ENCODE peak calls at places on chromosomes 16 and 17, in four cellular contexts. G is CD8-positive, alpha-beta memory T cell; N is effector memory CD4-positive, alpha-beta T cell; Y is neural progenitor cell. D is an unnamed sample.

GRCh38 chr17:83151442-83152220 is 72.2 kb downstream of the METRNL start:
- DNase-seq in G (no peak), N (no peak), Y (no peak), D (no peak)

GRCh38 chr16:50939356-50939755 is 197.5 kb downstream of the CYLD start:
- DNase-seq in G (no peak), N (no peak), Y (no peak), D (no peak)

GRCh38 chr16:3112058-3112880 is at the start of gene ZNF205:
- DNase-seq in G (no peak), N (no peak), Y (peak; percentile 85), D (peak; percentile 88)

GRCh38 chr17:4788807-4789700 is at the start of gene GLTPD2:
- DNase-seq in G (no peak), N (no peak), Y (peak; percentile 55), D (no peak)

GRCh38 chr16:9647981-9648701 is 534.1 kb downstream of the GRIN2A start:
- DNase-seq in G (no peak), N (no peak), Y (peak; percentile 63), D (peak; percentile 26)

GRCh38 chr16:12406840-12407690 is 396.6 kb downstream of the CPPED1 start:
- DNase-seq in G (no peak), N (no peak), Y (no peak), D (no peak)

GRCh38 chr16:3249020-3249419 is 7.4 kb downstream of the MEFV start:
- DNase-seq in G (no peak), N (no peak), Y (no peak), D (no peak)

GRCh38 chr16:87092958-87093357 is 224.2 kb downstream of the C16orf95 start:
- DNase-seq in G (no peak), N (no peak), Y (no peak), D (no peak)

GRCh38 chr16:3771513-3771912 is 54.2 kb upstream of the TRAP1 start:
- DNase-seq in G (no peak), N (no peak), Y (no peak), D (no peak)

GRCh38 chr17:39939588-39940419 is 12.3 kb downstream of the LRRC3C start:
- DNase-seq in G (peak; percentile 41), N (peak; percentile 27), Y (peak; percentile 58), D (no peak)

GRCh38 chr17:17816831-17817551 is 19.8 kb downstream of the SREBF1 start:
- DNase-seq in G (no peak), N (no peak), Y (no peak), D (no peak)

GRCh38 chr17:38663125-38663751 is 11.5 kb downstream of the EPOP start:
- DNase-seq in G (no peak), N (no peak), Y (peak; percentile 95), D (peak; percentile 70)

GRCh38 chr16:3171181-3171854 is 16.7 kb upstream of the OR1F1 start:
- DNase-seq in G (no peak), N (peak; percentile 31), Y (peak; percentile 47), D (no peak)

GRCh38 chr17:41680426-41681040 is 8.2 kb upstream of the EIF1 start:
- DNase-seq in G (no peak), N (no peak), Y (no peak), D (no peak)

GRCh38 chr17:40303009-40303657 is 5.8 kb upstream of the RARA start:
- DNase-seq in G (peak; percentile 66), N (no peak), Y (peak; percentile 63), D (peak; percentile 71)

GRCh38 chr16:58656872-58657271 is 27.2 kb upstream of the CNOT1 start:
- DNase-seq in G (no peak), N (no peak), Y (no peak), D (peak; percentile 40)

GRCh38 chr17:64784353-64784798 is 122.3 kb upstream of the SMURF2 start:
- DNase-seq in G (no peak), N (no peak), Y (no peak), D (no peak)

GRCh38 chr17:80086616-80087015 is 14.8 kb upstream of the GAA start:
- DNase-seq in G (no peak), N (no peak), Y (no peak), D (no peak)

GRCh38 chr17:70307430-70307829 is 138.1 kb downstream of the KCNJ2 start:
- DNase-seq in G (no peak), N (no peak), Y (no peak), D (no peak)

GRCh38 chr16:4578961-4579530 is 22.9 kb downstream of the C16orf96 start:
- DNase-seq in G (no peak), N (no peak), Y (no peak), D (no peak)

GRCh38 chr17:62652251-62653001 is 25.0 kb downstream of the MRC2 start:
- DNase-seq in G (peak; percentile 45), N (no peak), Y (peak; percentile 63), D (peak; percentile 60)

GRCh38 chr16:22427556-22427955 is 53.1 kb upstream of the CDR2 start:
- DNase-seq in G (no peak), N (no peak), Y (no peak), D (no peak)

GRCh38 chr16:83769397-83770008 is 38.3 kb upstream of the HSBP1 start:
- DNase-seq in G (no peak), N (no peak), Y (no peak), D (no peak)